ENCODE peak calls at places on chromosomes 2 and 18, in seven cellular contexts. One of them, this sample, is unnamed.

GRCh38 chr2:113178891-113179290 is 5.1 kb downstream of the PSD4 start:
- DNase-seq in A549: no peak
- DNase-seq in endodermal cell: no peak
- DNase-seq in trophoblast cell: no peak
- DNase-seq in PC-3: no peak
- DNase-seq in caudate nucleus: no peak
- DNase-seq in CD4-positive, alpha-beta memory T cell: no peak
- DNase-seq in this sample: no peak

GRCh38 chr2:137846993-137847392 is 117.3 kb upstream of the HNMT start:
- DNase-seq in A549: no peak
- DNase-seq in endodermal cell: no peak
- DNase-seq in trophoblast cell: no peak
- DNase-seq in PC-3: peak; percentile 7
- DNase-seq in caudate nucleus: no peak
- DNase-seq in CD4-positive, alpha-beta memory T cell: no peak
- DNase-seq in this sample: no peak

GRCh38 chr2:73907840-73908452 is 15.1 kb downstream of the ACTG2 start:
- DNase-seq in A549: no peak
- DNase-seq in endodermal cell: peak; percentile 79
- DNase-seq in trophoblast cell: no peak
- DNase-seq in PC-3: peak; percentile 46
- DNase-seq in caudate nucleus: no peak
- DNase-seq in CD4-positive, alpha-beta memory T cell: peak; percentile 53
- DNase-seq in this sample: peak; percentile 58

GRCh38 chr2:65136253-65136652 is 6.3 kb upstream of the RAB1A start:
- DNase-seq in A549: no peak
- DNase-seq in endodermal cell: no peak
- DNase-seq in trophoblast cell: no peak
- DNase-seq in PC-3: no peak
- DNase-seq in caudate nucleus: no peak
- DNase-seq in CD4-positive, alpha-beta memory T cell: no peak
- DNase-seq in this sample: no peak

GRCh38 chr2:121886059-121886458 is 130.6 kb downstream of the TSN start:
- DNase-seq in A549: no peak
- DNase-seq in endodermal cell: no peak
- DNase-seq in trophoblast cell: no peak
- DNase-seq in PC-3: no peak
- DNase-seq in caudate nucleus: no peak
- DNase-seq in CD4-positive, alpha-beta memory T cell: no peak
- DNase-seq in this sample: no peak

GRCh38 chr2:215845839-215846586 is 167.3 kb downstream of the MREG start:
- DNase-seq in A549: no peak
- DNase-seq in endodermal cell: no peak
- DNase-seq in trophoblast cell: no peak
- DNase-seq in PC-3: no peak
- DNase-seq in caudate nucleus: no peak
- DNase-seq in CD4-positive, alpha-beta memory T cell: no peak
- DNase-seq in this sample: no peak

GRCh38 chr2:39696838-39697237 is 31.1 kb downstream of the TMEM178A start:
- DNase-seq in A549: peak; percentile 11
- DNase-seq in endodermal cell: no peak
- DNase-seq in trophoblast cell: no peak
- DNase-seq in PC-3: peak; percentile 65
- DNase-seq in caudate nucleus: no peak
- DNase-seq in CD4-positive, alpha-beta memory T cell: no peak
- DNase-seq in this sample: no peak

GRCh38 chr2:8409461-8410260 is 272.2 kb upstream of the ID2 start:
- DNase-seq in A549: no peak
- DNase-seq in endodermal cell: no peak
- DNase-seq in trophoblast cell: no peak
- DNase-seq in PC-3: peak; percentile 59
- DNase-seq in caudate nucleus: no peak
- DNase-seq in CD4-positive, alpha-beta memory T cell: no peak
- DNase-seq in this sample: no peak

GRCh38 chr2:197804049-197804757 is at the start of gene PLCL1:
- DNase-seq in A549: peak; percentile 69
- DNase-seq in endodermal cell: peak; percentile 98
- DNase-seq in trophoblast cell: peak; percentile 81
- DNase-seq in PC-3: peak; percentile 91
- DNase-seq in caudate nucleus: peak; percentile 93
- DNase-seq in CD4-positive, alpha-beta memory T cell: peak; percentile 89
- DNase-seq in this sample: peak; percentile 96

GRCh38 chr2:233819884-233820765 is 34.2 kb downstream of the HJURP start:
- DNase-seq in A549: no peak
- DNase-seq in endodermal cell: peak; percentile 36
- DNase-seq in trophoblast cell: no peak
- DNase-seq in PC-3: no peak
- DNase-seq in caudate nucleus: no peak
- DNase-seq in CD4-positive, alpha-beta memory T cell: no peak
- DNase-seq in this sample: no peak

GRCh38 chr2:105604938-105605337 is 139.8 kb upstream of the NCK2 start:
- DNase-seq in A549: no peak
- DNase-seq in endodermal cell: no peak
- DNase-seq in trophoblast cell: no peak
- DNase-seq in PC-3: no peak
- DNase-seq in caudate nucleus: no peak
- DNase-seq in CD4-positive, alpha-beta memory T cell: no peak
- DNase-seq in this sample: no peak

GRCh38 chr2:18412980-18413793 is 147.3 kb downstream of the RDH14 start:
- DNase-seq in A549: no peak
- DNase-seq in endodermal cell: no peak
- DNase-seq in trophoblast cell: no peak
- DNase-seq in PC-3: peak; percentile 35
- DNase-seq in caudate nucleus: no peak
- DNase-seq in CD4-positive, alpha-beta memory T cell: no peak
- DNase-seq in this sample: no peak

GRCh38 chr2:55093381-55093780 is 43.1 kb upstream of the RTN4 start:
- DNase-seq in A549: no peak
- DNase-seq in endodermal cell: no peak
- DNase-seq in trophoblast cell: no peak
- DNase-seq in PC-3: peak; percentile 71
- DNase-seq in caudate nucleus: no peak
- DNase-seq in CD4-positive, alpha-beta memory T cell: no peak
- DNase-seq in this sample: peak; percentile 55

GRCh38 chr2:191048073-191048472 is 34.1 kb upstream of the STAT1 start:
- DNase-seq in A549: no peak
- DNase-seq in endodermal cell: no peak
- DNase-seq in trophoblast cell: no peak
- DNase-seq in PC-3: peak; percentile 45
- DNase-seq in caudate nucleus: no peak
- DNase-seq in CD4-positive, alpha-beta memory T cell: no peak
- DNase-seq in this sample: no peak

GRCh38 chr2:110170102-110170501 is 34.7 kb downstream of the NPHP1 start:
- DNase-seq in A549: no peak
- DNase-seq in endodermal cell: no peak
- DNase-seq in trophoblast cell: no peak
- DNase-seq in PC-3: no peak
- DNase-seq in caudate nucleus: no peak
- DNase-seq in CD4-positive, alpha-beta memory T cell: no peak
- DNase-seq in this sample: no peak

GRCh38 chr2:112720785-112721184 is at the start of gene NT5DC4:
- DNase-seq in A549: no peak
- DNase-seq in endodermal cell: no peak
- DNase-seq in trophoblast cell: no peak
- DNase-seq in PC-3: no peak
- DNase-seq in caudate nucleus: no peak
- DNase-seq in CD4-positive, alpha-beta memory T cell: no peak
- DNase-seq in this sample: no peak

GRCh38 chr2:109174214-109174613 is 45.2 kb downstream of the SH3RF3 start:
- DNase-seq in A549: no peak
- DNase-seq in endodermal cell: no peak
- DNase-seq in trophoblast cell: no peak
- DNase-seq in PC-3: no peak
- DNase-seq in caudate nucleus: no peak
- DNase-seq in CD4-positive, alpha-beta memory T cell: no peak
- DNase-seq in this sample: no peak

GRCh38 chr2:194182888-194183287 is 1474.1 kb upstream of the SLC39A10 start:
- DNase-seq in A549: no peak
- DNase-seq in endodermal cell: no peak
- DNase-seq in trophoblast cell: no peak
- DNase-seq in PC-3: no peak
- DNase-seq in caudate nucleus: no peak
- DNase-seq in CD4-positive, alpha-beta memory T cell: no peak
- DNase-seq in this sample: peak; percentile 2

GRCh38 chr2:8761529-8762164 is 75.8 kb downstream of the KIDINS220 start:
- DNase-seq in A549: peak; percentile 49
- DNase-seq in endodermal cell: no peak
- DNase-seq in trophoblast cell: no peak
- DNase-seq in PC-3: peak; percentile 77
- DNase-seq in caudate nucleus: no peak
- DNase-seq in CD4-positive, alpha-beta memory T cell: peak; percentile 3
- DNase-seq in this sample: peak; percentile 40

GRCh38 chr2:170314744-170315447 is 136.9 kb downstream of the MYO3B start:
- DNase-seq in A549: no peak
- DNase-seq in endodermal cell: no peak
- DNase-seq in trophoblast cell: no peak
- DNase-seq in PC-3: peak; percentile 92
- DNase-seq in caudate nucleus: no peak
- DNase-seq in CD4-positive, alpha-beta memory T cell: no peak
- DNase-seq in this sample: no peak
- H3K27ac ChIP-seq in A549: no peak overlapping the region
- H3K27ac ChIP-seq in endodermal cell: no peak overlapping the region
- H3K27ac ChIP-seq in trophoblast cell: no peak overlapping the region
- H3K27ac ChIP-seq in PC-3: peak overlapping the region; percentile 63
- H3K27ac ChIP-seq in caudate nucleus: no peak overlapping the region
- H3K27ac ChIP-seq in CD4-positive, alpha-beta memory T cell: no peak overlapping the region
- H3K27ac ChIP-seq in this sample: no peak overlapping the region

DNA sequence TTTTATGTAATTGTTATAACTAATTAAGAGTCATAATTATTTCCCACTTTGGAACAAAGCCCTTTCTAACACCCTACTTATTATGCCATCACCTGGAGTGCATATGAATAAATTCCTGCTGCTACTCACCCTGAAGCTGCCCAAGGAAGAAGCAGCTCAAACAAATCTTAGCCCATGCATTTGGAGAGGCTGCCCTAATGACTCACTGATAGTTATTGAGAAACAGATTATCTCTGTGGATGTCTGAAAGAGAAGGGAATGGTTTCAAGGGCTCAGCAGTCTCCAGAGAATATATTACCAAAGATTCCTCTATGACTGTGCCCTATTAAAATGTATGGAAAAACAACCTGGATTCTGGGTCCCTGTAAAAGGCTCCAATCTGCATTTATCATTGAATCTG is 81.0 kb downstream of the GPR39 start:
- DNase-seq in A549: no peak
- DNase-seq in endodermal cell: no peak
- DNase-seq in trophoblast cell: no peak
- DNase-seq in PC-3: peak; percentile 6
- DNase-seq in caudate nucleus: no peak
- DNase-seq in CD4-positive, alpha-beta memory T cell: no peak
- DNase-seq in this sample: no peak
- H3K27ac ChIP-seq in A549: no peak overlapping the region
- H3K27ac ChIP-seq in endodermal cell: no peak overlapping the region
- H3K27ac ChIP-seq in trophoblast cell: no peak overlapping the region
- H3K27ac ChIP-seq in PC-3: no peak overlapping the region
- H3K27ac ChIP-seq in caudate nucleus: no peak overlapping the region
- H3K27ac ChIP-seq in CD4-positive, alpha-beta memory T cell: no peak overlapping the region
- H3K27ac ChIP-seq in this sample: no peak overlapping the region

GRCh38 chr18:9153281-9153680 is 16.7 kb downstream of the ANKRD12 start:
- DNase-seq in A549: no peak
- DNase-seq in endodermal cell: no peak
- DNase-seq in trophoblast cell: no peak
- DNase-seq in PC-3: no peak
- DNase-seq in caudate nucleus: no peak
- DNase-seq in CD4-positive, alpha-beta memory T cell: no peak
- DNase-seq in this sample: no peak

GRCh38 chr18:9148239-9148552 is 11.6 kb downstream of the ANKRD12 start:
- DNase-seq in A549: no peak
- DNase-seq in endodermal cell: no peak
- DNase-seq in trophoblast cell: no peak
- DNase-seq in PC-3: no peak
- DNase-seq in caudate nucleus: no peak
- DNase-seq in CD4-positive, alpha-beta memory T cell: no peak
- DNase-seq in this sample: no peak

GRCh38 chr18:9150116-9150515 is 13.5 kb downstream of the ANKRD12 start:
- DNase-seq in A549: no peak
- DNase-seq in endodermal cell: no peak
- DNase-seq in trophoblast cell: no peak
- DNase-seq in PC-3: no peak
- DNase-seq in caudate nucleus: no peak
- DNase-seq in CD4-positive, alpha-beta memory T cell: no peak
- DNase-seq in this sample: no peak

GRCh38 chr18:9146224-9146623 is 9.6 kb downstream of the ANKRD12 start:
- DNase-seq in A549: no peak
- DNase-seq in endodermal cell: no peak
- DNase-seq in trophoblast cell: no peak
- DNase-seq in PC-3: no peak
- DNase-seq in caudate nucleus: no peak
- DNase-seq in CD4-positive, alpha-beta memory T cell: no peak
- DNase-seq in this sample: no peak

DNA sequence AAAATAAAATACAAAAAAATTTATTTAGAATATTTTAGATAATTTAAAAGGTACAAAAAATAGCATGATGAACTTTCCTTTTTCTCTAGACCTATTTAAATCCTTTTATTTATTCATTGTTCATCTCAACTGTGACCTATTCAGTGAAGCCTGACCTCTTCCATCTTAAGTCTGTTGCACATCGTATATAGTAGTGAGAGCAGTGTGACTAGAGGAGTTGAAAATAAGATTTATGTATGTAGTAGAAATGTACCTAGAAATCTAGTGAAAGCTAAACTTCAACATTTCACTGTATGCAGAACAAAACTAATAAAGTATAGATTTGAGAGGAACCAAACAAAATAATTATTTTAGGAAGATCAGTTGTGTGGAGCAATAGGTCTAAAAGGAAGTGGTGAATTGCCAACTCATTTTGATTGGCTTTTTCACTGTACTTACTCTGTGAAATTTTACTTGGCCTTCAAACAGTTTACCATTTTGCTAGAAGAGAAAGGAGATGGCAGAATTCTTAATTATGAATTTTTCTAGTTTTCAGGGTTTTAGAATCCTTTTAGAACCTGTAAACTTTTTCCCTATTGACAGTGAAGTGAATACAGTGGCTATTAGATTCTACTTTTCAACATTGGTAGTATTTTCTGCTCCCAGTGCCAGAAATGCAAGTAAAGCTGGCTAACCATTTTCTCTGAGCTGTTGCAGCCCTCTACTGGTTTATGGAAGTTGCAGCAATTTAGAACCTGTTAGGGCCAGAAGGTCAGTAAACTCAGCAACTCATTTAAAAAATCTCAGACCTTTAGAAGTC is 11.1 kb downstream of the ANKRD12 start:
- DNase-seq in A549: peak; percentile 41
- DNase-seq in endodermal cell: peak; percentile 53
- DNase-seq in trophoblast cell: peak; percentile 35
- DNase-seq in PC-3: peak; percentile 78
- DNase-seq in caudate nucleus: no peak
- DNase-seq in CD4-positive, alpha-beta memory T cell: peak; percentile 61
- DNase-seq in this sample: peak; percentile 76
- H3K27ac ChIP-seq in A549: peak overlapping the region; percentile 12
- H3K27ac ChIP-seq in endodermal cell: no peak overlapping the region
- H3K27ac ChIP-seq in trophoblast cell: no peak overlapping the region
- H3K27ac ChIP-seq in PC-3: peak overlapping the region; percentile 17
- H3K27ac ChIP-seq in caudate nucleus: peak overlapping the region; percentile 29
- H3K27ac ChIP-seq in CD4-positive, alpha-beta memory T cell: peak overlapping the region; percentile 34
- H3K27ac ChIP-seq in this sample: no peak overlapping the region

DNA sequence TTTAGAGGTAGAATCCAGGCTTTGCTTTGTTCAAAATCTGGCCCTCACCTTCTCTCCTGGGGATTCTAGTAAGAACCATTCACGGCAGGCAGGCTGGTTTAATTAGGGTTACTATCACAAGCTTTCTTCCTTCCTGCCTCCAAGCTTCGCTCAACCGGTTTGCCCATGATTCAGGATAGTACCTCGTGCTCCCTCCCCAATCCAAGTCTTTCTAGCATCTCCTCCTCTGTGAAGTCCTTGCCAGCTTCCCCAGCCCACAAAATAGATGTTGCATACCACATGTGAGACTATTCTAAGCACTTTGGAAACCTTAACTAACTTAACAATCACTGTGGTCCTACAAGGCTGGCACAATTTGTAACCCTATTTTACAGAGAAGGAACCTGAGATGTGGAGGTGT is 135.1 kb downstream of the SOCS6 start:
- DNase-seq in A549: no peak
- DNase-seq in endodermal cell: no peak
- DNase-seq in trophoblast cell: no peak
- DNase-seq in PC-3: peak; percentile 92
- DNase-seq in caudate nucleus: no peak
- DNase-seq in CD4-positive, alpha-beta memory T cell: no peak
- DNase-seq in this sample: peak; percentile 57
- H3K27ac ChIP-seq in A549: peak overlapping the region; percentile 100
- H3K27ac ChIP-seq in endodermal cell: no peak overlapping the region
- H3K27ac ChIP-seq in trophoblast cell: no peak overlapping the region
- H3K27ac ChIP-seq in PC-3: peak overlapping the region; percentile 98
- H3K27ac ChIP-seq in caudate nucleus: no peak overlapping the region
- H3K27ac ChIP-seq in CD4-positive, alpha-beta memory T cell: no peak overlapping the region
- H3K27ac ChIP-seq in this sample: no peak overlapping the region